ENCODE peak calls at places on chromosomes 12 and 14, in six cellular contexts. One of them, this sample, is unnamed.

GRCh38 chr12:121915841-121916321 is 2.5 kb upstream of the CFAP251 start:
- DNase-seq in cardiac fibroblast: peak; percentile 68
- DNase-seq in bronchial epithelial cell: peak; percentile 73
- DNase-seq in effector CD4-positive, alpha-beta T cell: no peak
- DNase-seq in heart left ventricle: no peak
- DNase-seq in stimulated activated CD8-positive, alpha-beta memory T cell treated with anti-CD3 and anti-CD28 coated beads, Interleukin-2, amount 100 ng/mL, for 1 hour: no peak
- DNase-seq in this sample: no peak

GRCh38 chr12:130104114-130104513 is 58.1 kb upstream of the FZD10 start:
- DNase-seq in heart left ventricle: no peak
- DNase-seq in cardiac fibroblast: no peak
- DNase-seq in effector CD4-positive, alpha-beta T cell: no peak
- DNase-seq in bronchial epithelial cell: no peak
- DNase-seq in stimulated activated CD8-positive, alpha-beta memory T cell treated with anti-CD3 and anti-CD28 coated beads, Interleukin-2, amount 100 ng/mL, for 1 hour: no peak
- DNase-seq in this sample: no peak

GRCh38 chr12:56198836-56199235 is 9.6 kb upstream of the SMARCC2 start:
- DNase-seq in stimulated activated CD8-positive, alpha-beta memory T cell treated with anti-CD3 and anti-CD28 coated beads, Interleukin-2, amount 100 ng/mL, for 1 hour: no peak
- DNase-seq in heart left ventricle: no peak
- DNase-seq in effector CD4-positive, alpha-beta T cell: no peak
- DNase-seq in cardiac fibroblast: no peak
- DNase-seq in bronchial epithelial cell: no peak
- DNase-seq in this sample: no peak

GRCh38 chr14:24634158-24634557 is at the start of gene GZMB:
- DNase-seq in cardiac fibroblast: no peak
- DNase-seq in bronchial epithelial cell: peak; percentile 23
- DNase-seq in stimulated activated CD8-positive, alpha-beta memory T cell treated with anti-CD3 and anti-CD28 coated beads, Interleukin-2, amount 100 ng/mL, for 1 hour: peak; percentile 52
- DNase-seq in effector CD4-positive, alpha-beta T cell: no peak
- DNase-seq in heart left ventricle: peak; percentile 42
- DNase-seq in this sample: peak; percentile 32

GRCh38 chr14:37595809-37596595 is 573 bp downstream of the TTC6 start:
- DNase-seq in cardiac fibroblast: no peak
- DNase-seq in bronchial epithelial cell: peak; percentile 94
- DNase-seq in heart left ventricle: no peak
- DNase-seq in effector CD4-positive, alpha-beta T cell: no peak
- DNase-seq in stimulated activated CD8-positive, alpha-beta memory T cell treated with anti-CD3 and anti-CD28 coated beads, Interleukin-2, amount 100 ng/mL, for 1 hour: peak; percentile 5
- DNase-seq in this sample: no peak

GRCh38 chr12:103401421-103401820 is 94.3 kb downstream of the C12orf42 start:
- DNase-seq in bronchial epithelial cell: peak; percentile 69
- DNase-seq in effector CD4-positive, alpha-beta T cell: no peak
- DNase-seq in cardiac fibroblast: no peak
- DNase-seq in heart left ventricle: no peak
- DNase-seq in stimulated activated CD8-positive, alpha-beta memory T cell treated with anti-CD3 and anti-CD28 coated beads, Interleukin-2, amount 100 ng/mL, for 1 hour: no peak
- DNase-seq in this sample: no peak

GRCh38 chr12:92928431-92928961 is 599 bp downstream of the EEA1 start:
- DNase-seq in bronchial epithelial cell: no peak
- DNase-seq in stimulated activated CD8-positive, alpha-beta memory T cell treated with anti-CD3 and anti-CD28 coated beads, Interleukin-2, amount 100 ng/mL, for 1 hour: peak; percentile 15
- DNase-seq in effector CD4-positive, alpha-beta T cell: peak; percentile 8
- DNase-seq in cardiac fibroblast: peak; percentile 44
- DNase-seq in heart left ventricle: peak; percentile 81
- DNase-seq in this sample: peak; percentile 46

GRCh38 chr12:62866451-62867082 is 68.4 kb downstream of the PPM1H start:
- DNase-seq in stimulated activated CD8-positive, alpha-beta memory T cell treated with anti-CD3 and anti-CD28 coated beads, Interleukin-2, amount 100 ng/mL, for 1 hour: no peak
- DNase-seq in heart left ventricle: no peak
- DNase-seq in cardiac fibroblast: peak; percentile 85
- DNase-seq in effector CD4-positive, alpha-beta T cell: no peak
- DNase-seq in bronchial epithelial cell: peak; percentile 37
- DNase-seq in this sample: no peak

GRCh38 chr14:30177776-30178175 is 250.1 kb upstream of the PRKD1 start:
- DNase-seq in stimulated activated CD8-positive, alpha-beta memory T cell treated with anti-CD3 and anti-CD28 coated beads, Interleukin-2, amount 100 ng/mL, for 1 hour: no peak
- DNase-seq in cardiac fibroblast: no peak
- DNase-seq in effector CD4-positive, alpha-beta T cell: no peak
- DNase-seq in bronchial epithelial cell: no peak
- DNase-seq in heart left ventricle: no peak
- DNase-seq in this sample: no peak

GRCh38 chr12:123595729-123596128 is 6.2 kb upstream of the DDX55 start:
- DNase-seq in bronchial epithelial cell: no peak
- DNase-seq in cardiac fibroblast: peak; percentile 7
- DNase-seq in heart left ventricle: no peak
- DNase-seq in stimulated activated CD8-positive, alpha-beta memory T cell treated with anti-CD3 and anti-CD28 coated beads, Interleukin-2, amount 100 ng/mL, for 1 hour: no peak
- DNase-seq in effector CD4-positive, alpha-beta T cell: no peak
- DNase-seq in this sample: no peak

GRCh38 chr12:38728894-38729293 is 176.5 kb downstream of the CPNE8 start:
- DNase-seq in bronchial epithelial cell: no peak
- DNase-seq in effector CD4-positive, alpha-beta T cell: no peak
- DNase-seq in stimulated activated CD8-positive, alpha-beta memory T cell treated with anti-CD3 and anti-CD28 coated beads, Interleukin-2, amount 100 ng/mL, for 1 hour: no peak
- DNase-seq in cardiac fibroblast: no peak
- DNase-seq in heart left ventricle: no peak
- DNase-seq in this sample: no peak

GRCh38 chr12:21476949-21477348 is 24.5 kb downstream of the RECQL start:
- DNase-seq in cardiac fibroblast: peak; percentile 75
- DNase-seq in heart left ventricle: no peak
- DNase-seq in stimulated activated CD8-positive, alpha-beta memory T cell treated with anti-CD3 and anti-CD28 coated beads, Interleukin-2, amount 100 ng/mL, for 1 hour: no peak
- DNase-seq in bronchial epithelial cell: peak; percentile 54
- DNase-seq in effector CD4-positive, alpha-beta T cell: no peak
- DNase-seq in this sample: no peak

GRCh38 chr14:76647699-76648298 is 113.5 kb upstream of the VASH1 start:
- DNase-seq in heart left ventricle: no peak
- DNase-seq in effector CD4-positive, alpha-beta T cell: no peak
- DNase-seq in bronchial epithelial cell: peak; percentile 55
- DNase-seq in cardiac fibroblast: peak; percentile 71
- DNase-seq in stimulated activated CD8-positive, alpha-beta memory T cell treated with anti-CD3 and anti-CD28 coated beads, Interleukin-2, amount 100 ng/mL, for 1 hour: no peak
- DNase-seq in this sample: no peak

GRCh38 chr14:72962829-72963312 is 36.6 kb downstream of the DCAF4 start:
- DNase-seq in stimulated activated CD8-positive, alpha-beta memory T cell treated with anti-CD3 and anti-CD28 coated beads, Interleukin-2, amount 100 ng/mL, for 1 hour: no peak
- DNase-seq in cardiac fibroblast: peak; percentile 92
- DNase-seq in bronchial epithelial cell: peak; percentile 87
- DNase-seq in effector CD4-positive, alpha-beta T cell: no peak
- DNase-seq in heart left ventricle: no peak
- DNase-seq in this sample: no peak

GRCh38 chr12:99111600-99111999 is 466.5 kb downstream of the APAF1 start:
- DNase-seq in effector CD4-positive, alpha-beta T cell: no peak
- DNase-seq in cardiac fibroblast: no peak
- DNase-seq in stimulated activated CD8-positive, alpha-beta memory T cell treated with anti-CD3 and anti-CD28 coated beads, Interleukin-2, amount 100 ng/mL, for 1 hour: no peak
- DNase-seq in bronchial epithelial cell: no peak
- DNase-seq in heart left ventricle: no peak
- DNase-seq in this sample: no peak

GRCh38 chr12:59164991-59165718 is 244.9 kb upstream of the LRIG3 start:
- DNase-seq in cardiac fibroblast: peak; percentile 65
- DNase-seq in stimulated activated CD8-positive, alpha-beta memory T cell treated with anti-CD3 and anti-CD28 coated beads, Interleukin-2, amount 100 ng/mL, for 1 hour: no peak
- DNase-seq in bronchial epithelial cell: peak; percentile 59
- DNase-seq in effector CD4-positive, alpha-beta T cell: no peak
- DNase-seq in heart left ventricle: no peak
- DNase-seq in this sample: no peak

GRCh38 chr14:102949801-102950451 is 27.5 kb downstream of the AMN start:
- DNase-seq in cardiac fibroblast: no peak
- DNase-seq in bronchial epithelial cell: no peak
- DNase-seq in heart left ventricle: no peak
- DNase-seq in stimulated activated CD8-positive, alpha-beta memory T cell treated with anti-CD3 and anti-CD28 coated beads, Interleukin-2, amount 100 ng/mL, for 1 hour: no peak
- DNase-seq in effector CD4-positive, alpha-beta T cell: no peak
- DNase-seq in this sample: no peak

GRCh38 chr12:78697817-78698415 is 166.7 kb upstream of the SYT1 start:
- DNase-seq in bronchial epithelial cell: peak; percentile 85
- DNase-seq in cardiac fibroblast: peak; percentile 64
- DNase-seq in heart left ventricle: no peak
- DNase-seq in stimulated activated CD8-positive, alpha-beta memory T cell treated with anti-CD3 and anti-CD28 coated beads, Interleukin-2, amount 100 ng/mL, for 1 hour: no peak
- DNase-seq in effector CD4-positive, alpha-beta T cell: no peak
- DNase-seq in this sample: no peak